ENCODE peak calls at places on chromosomes 2 and 18, in four cellular contexts. One of them, this sample, is unnamed.

GRCh38 chr2:85888020-85888744 is 608 bp downstream of the ST3GAL5 start:
- DNase-seq in neural crest cell: no peak
- DNase-seq in CD4-positive, alpha-beta T cell: peak
- DNase-seq in ovary: no peak
- DNase-seq in this sample: no peak

GRCh38 chr18:76493213-76494107 is 1.6 kb downstream of the ZNF516 start:
- DNase-seq in CD4-positive, alpha-beta T cell: no peak
- DNase-seq in ovary: peak
- DNase-seq in neural crest cell: peak
- DNase-seq in this sample: peak

GRCh38 chr2:168494190-168494711 is 38.2 kb downstream of the CERS6 start:
- DNase-seq in CD4-positive, alpha-beta T cell: no peak
- DNase-seq in neural crest cell: peak
- DNase-seq in ovary: no peak
- DNase-seq in this sample: peak

GRCh38 chr2:238855299-238855698 is 7.4 kb downstream of the TWIST2 start:
- DNase-seq in neural crest cell: no peak
- DNase-seq in ovary: no peak
- DNase-seq in CD4-positive, alpha-beta T cell: no peak
- DNase-seq in this sample: no peak

GRCh38 chr2:149333636-149334035 is 3.2 kb downstream of the LYPD6 start:
- DNase-seq in ovary: no peak
- DNase-seq in neural crest cell: no peak
- DNase-seq in CD4-positive, alpha-beta T cell: no peak
- DNase-seq in this sample: no peak

GRCh38 chr2:113264713-113265403 is 13.9 kb downstream of the PAX8 start:
- DNase-seq in ovary: no peak
- DNase-seq in CD4-positive, alpha-beta T cell: no peak
- DNase-seq in neural crest cell: no peak
- DNase-seq in this sample: no peak

GRCh38 chr18:9824474-9824832 is 61.3 kb upstream of the TXNDC2 start:
- DNase-seq in neural crest cell: no peak
- DNase-seq in CD4-positive, alpha-beta T cell: no peak
- DNase-seq in ovary: no peak
- DNase-seq in this sample: no peak

GRCh38 chr18:28584726-28585125 is 407.8 kb upstream of the CDH2 start:
- DNase-seq in neural crest cell: no peak
- DNase-seq in ovary: no peak
- DNase-seq in CD4-positive, alpha-beta T cell: no peak
- DNase-seq in this sample: peak

GRCh38 chr2:84888401-84889276 is 7.8 kb upstream of the TRABD2A start:
- DNase-seq in CD4-positive, alpha-beta T cell: peak
- DNase-seq in ovary: no peak
- DNase-seq in neural crest cell: no peak
- DNase-seq in this sample: no peak

GRCh38 chr2:191932261-191932660 is 85.4 kb upstream of the CAVIN2 start:
- DNase-seq in CD4-positive, alpha-beta T cell: no peak
- DNase-seq in ovary: no peak
- DNase-seq in neural crest cell: no peak
- DNase-seq in this sample: no peak

GRCh38 chr2:7792031-7792651 is 874.9 kb downstream of the RNF144A start:
- DNase-seq in neural crest cell: no peak
- DNase-seq in CD4-positive, alpha-beta T cell: no peak
- DNase-seq in ovary: no peak
- DNase-seq in this sample: no peak

GRCh38 chr2:231047270-231047921 is 9.3 kb upstream of the PSMD1 start:
- DNase-seq in neural crest cell: peak
- DNase-seq in ovary: no peak
- DNase-seq in CD4-positive, alpha-beta T cell: no peak
- DNase-seq in this sample: no peak

GRCh38 chr2:136502660-136503059 is 262.7 kb upstream of the THSD7B start:
- DNase-seq in CD4-positive, alpha-beta T cell: no peak
- DNase-seq in neural crest cell: no peak
- DNase-seq in ovary: no peak
- DNase-seq in this sample: no peak

GRCh38 chr2:74188018-74188601 is 9.4 kb upstream of the MOB1A start:
- DNase-seq in neural crest cell: no peak
- DNase-seq in ovary: no peak
- DNase-seq in CD4-positive, alpha-beta T cell: no peak
- DNase-seq in this sample: no peak

GRCh38 chr2:171069286-171069956 is 91.3 kb downstream of the TLK1 start:
- DNase-seq in neural crest cell: no peak
- DNase-seq in CD4-positive, alpha-beta T cell: no peak
- DNase-seq in ovary: no peak
- DNase-seq in this sample: no peak

GRCh38 chr18:38422216-38422615 is 856.6 kb upstream of the CELF4 start:
- DNase-seq in ovary: no peak
- DNase-seq in neural crest cell: no peak
- DNase-seq in CD4-positive, alpha-beta T cell: no peak
- DNase-seq in this sample: no peak

GRCh38 chr2:134411279-134411827 is 157.5 kb downstream of the MGAT5 start:
- DNase-seq in neural crest cell: no peak
- DNase-seq in CD4-positive, alpha-beta T cell: no peak
- DNase-seq in ovary: no peak
- DNase-seq in this sample: no peak

GRCh38 chr2:199833525-199833924 is 17.5 kb downstream of the FTCDNL1 start:
- DNase-seq in CD4-positive, alpha-beta T cell: no peak
- DNase-seq in ovary: no peak
- DNase-seq in neural crest cell: no peak
- DNase-seq in this sample: no peak

GRCh38 chr2:186806591-186806990 is 42.4 kb downstream of the ZSWIM2 start:
- DNase-seq in ovary: no peak
- DNase-seq in neural crest cell: no peak
- DNase-seq in CD4-positive, alpha-beta T cell: no peak
- DNase-seq in this sample: no peak

GRCh38 chr2:179235463-179236108 is 29.0 kb downstream of the SESTD1 start:
- DNase-seq in ovary: no peak
- DNase-seq in neural crest cell: no peak
- DNase-seq in CD4-positive, alpha-beta T cell: no peak
- DNase-seq in this sample: no peak

GRCh38 chr18:28174181-28174906 is 2.6 kb downstream of the CDH2 start:
- DNase-seq in neural crest cell: no peak
- DNase-seq in CD4-positive, alpha-beta T cell: no peak
- DNase-seq in ovary: no peak
- DNase-seq in this sample: no peak

GRCh38 chr2:219783551-219783950 is 156.1 kb downstream of the SLC4A3 start:
- DNase-seq in CD4-positive, alpha-beta T cell: no peak
- DNase-seq in neural crest cell: no peak
- DNase-seq in ovary: no peak
- DNase-seq in this sample: no peak

GRCh38 chr2:101518470-101519172 is 43.7 kb upstream of the RFX8 start:
- DNase-seq in neural crest cell: peak
- DNase-seq in CD4-positive, alpha-beta T cell: no peak
- DNase-seq in ovary: peak
- DNase-seq in this sample: peak

GRCh38 chr2:200179201-200179600 is 127.3 kb upstream of the SPATS2L start:
- DNase-seq in neural crest cell: no peak
- DNase-seq in CD4-positive, alpha-beta T cell: no peak
- DNase-seq in ovary: no peak
- DNase-seq in this sample: no peak

GRCh38 chr2:66845307-66845706 is 410.4 kb downstream of the MEIS1 start:
- DNase-seq in neural crest cell: no peak
- DNase-seq in ovary: no peak
- DNase-seq in CD4-positive, alpha-beta T cell: no peak
- DNase-seq in this sample: no peak

GRCh38 chr2:239192975-239193374 is 207.8 kb downstream of the HDAC4 start:
- DNase-seq in ovary: no peak
- DNase-seq in CD4-positive, alpha-beta T cell: no peak
- DNase-seq in neural crest cell: no peak
- DNase-seq in this sample: no peak

GRCh38 chr2:99337931-99338580 is 867 bp downstream of the EIF5B start:
- DNase-seq in CD4-positive, alpha-beta T cell: no peak
- DNase-seq in ovary: no peak
- DNase-seq in neural crest cell: no peak
- DNase-seq in this sample: no peak

GRCh38 chr2:186573528-186573927 is 16.3 kb upstream of the ITGAV start:
- DNase-seq in CD4-positive, alpha-beta T cell: no peak
- DNase-seq in ovary: no peak
- DNase-seq in neural crest cell: no peak
- DNase-seq in this sample: no peak

GRCh38 chr2:123993728-123994323 is 31.3 kb upstream of the CNTNAP5 start:
- DNase-seq in ovary: no peak
- DNase-seq in CD4-positive, alpha-beta T cell: no peak
- DNase-seq in neural crest cell: peak
- DNase-seq in this sample: peak

GRCh38 chr2:10524841-10525572 is 76.9 kb upstream of the ODC1 start:
- DNase-seq in CD4-positive, alpha-beta T cell: no peak
- DNase-seq in neural crest cell: no peak
- DNase-seq in ovary: no peak
- DNase-seq in this sample: no peak

GRCh38 chr2:209425082-209426071 is 1.5 kb downstream of the MAP2 start:
- DNase-seq in ovary: no peak
- DNase-seq in neural crest cell: peak
- DNase-seq in CD4-positive, alpha-beta T cell: no peak
- DNase-seq in this sample: peak

GRCh38 chr2:190618030-190618429 is 30.9 kb upstream of the NAB1 start:
- DNase-seq in CD4-positive, alpha-beta T cell: no peak
- DNase-seq in neural crest cell: no peak
- DNase-seq in ovary: no peak
- DNase-seq in this sample: no peak

GRCh38 chr2:219331560-219332213 is 857 bp downstream of the RESP18 start:
- DNase-seq in ovary: no peak
- DNase-seq in CD4-positive, alpha-beta T cell: no peak
- DNase-seq in neural crest cell: peak
- DNase-seq in this sample: peak

GRCh38 chr2:27527182-27527581 is 30.5 kb downstream of the GCKR start:
- DNase-seq in neural crest cell: no peak
- DNase-seq in ovary: no peak
- DNase-seq in CD4-positive, alpha-beta T cell: no peak
- DNase-seq in this sample: no peak

GRCh38 chr2:126531029-126531428 is 124.9 kb upstream of the GYPC start:
- DNase-seq in neural crest cell: no peak
- DNase-seq in ovary: no peak
- DNase-seq in CD4-positive, alpha-beta T cell: no peak
- DNase-seq in this sample: no peak

GRCh38 chr18:22439447-22439846 is 21.7 kb upstream of the CTAGE1 start:
- DNase-seq in CD4-positive, alpha-beta T cell: no peak
- DNase-seq in neural crest cell: no peak
- DNase-seq in ovary: no peak
- DNase-seq in this sample: no peak

GRCh38 chr2:227939271-227940027 is 68.0 kb downstream of the DAW1 start:
- DNase-seq in ovary: no peak
- DNase-seq in neural crest cell: peak
- DNase-seq in CD4-positive, alpha-beta T cell: no peak
- DNase-seq in this sample: peak

GRCh38 chr2:238925281-238925680 is 77.4 kb downstream of the TWIST2 start:
- DNase-seq in ovary: no peak
- DNase-seq in neural crest cell: no peak
- DNase-seq in CD4-positive, alpha-beta T cell: no peak
- DNase-seq in this sample: no peak

GRCh38 chr2:150410809-150411208 is 76.7 kb downstream of the RND3 start:
- DNase-seq in CD4-positive, alpha-beta T cell: no peak
- DNase-seq in neural crest cell: no peak
- DNase-seq in ovary: no peak
- DNase-seq in this sample: peak

GRCh38 chr2:161414385-161415040 is 1.6 kb upstream of the TBR1 start:
- DNase-seq in CD4-positive, alpha-beta T cell: no peak
- DNase-seq in ovary: no peak
- DNase-seq in neural crest cell: peak
- DNase-seq in this sample: peak
- TF ChIP-seq CTCF in CD4-positive, alpha-beta T cell: no peak
- TF ChIP-seq CTCF in ovary: no peak
- TF ChIP-seq CTCF in neural crest cell: peak
- TF ChIP-seq CTCF in this sample: no peak

GRCh38 chr18:63017977-63018376 is 301.6 kb downstream of the BCL2 start:
- DNase-seq in neural crest cell: no peak
- DNase-seq in CD4-positive, alpha-beta T cell: no peak
- DNase-seq in ovary: no peak
- DNase-seq in this sample: no peak

GRCh38 chr18:63016270-63016669 is 300.9 kb downstream of the PHLPP1 start:
- DNase-seq in ovary: peak
- DNase-seq in CD4-positive, alpha-beta T cell: peak
- DNase-seq in neural crest cell: peak
- DNase-seq in this sample: peak
- TF ChIP-seq CTCF in ovary: peak
- TF ChIP-seq CTCF in CD4-positive, alpha-beta T cell: peak
- TF ChIP-seq CTCF in neural crest cell: peak
- TF ChIP-seq CTCF in this sample: peak

DNA sequence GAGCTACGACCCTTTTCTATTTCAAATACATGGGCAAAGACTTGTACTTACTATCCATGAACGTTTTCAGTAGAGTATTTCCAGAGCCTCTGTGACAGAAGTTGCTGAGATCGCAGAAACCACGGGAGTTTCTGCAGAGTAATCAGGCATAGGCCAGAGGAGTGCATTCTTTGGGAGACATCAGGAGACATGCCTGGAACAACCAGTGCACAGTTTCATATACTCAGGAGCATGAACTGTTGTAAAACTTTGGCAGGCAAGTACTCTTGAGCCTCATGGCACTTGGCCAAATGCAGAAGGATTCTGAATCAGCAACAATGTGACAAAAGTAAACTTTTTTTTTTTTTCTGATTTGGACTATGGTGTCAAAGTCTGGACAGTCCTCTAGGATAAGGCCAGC is 307.1 kb downstream of the GRB14 start:
- DNase-seq in neural crest cell: no peak
- DNase-seq in ovary: no peak
- DNase-seq in CD4-positive, alpha-beta T cell: no peak
- DNase-seq in this sample: no peak
- TF ChIP-seq CTCF in neural crest cell: no peak
- TF ChIP-seq CTCF in ovary: no peak
- TF ChIP-seq CTCF in CD4-positive, alpha-beta T cell: no peak
- TF ChIP-seq CTCF in this sample: no peak

DNA sequence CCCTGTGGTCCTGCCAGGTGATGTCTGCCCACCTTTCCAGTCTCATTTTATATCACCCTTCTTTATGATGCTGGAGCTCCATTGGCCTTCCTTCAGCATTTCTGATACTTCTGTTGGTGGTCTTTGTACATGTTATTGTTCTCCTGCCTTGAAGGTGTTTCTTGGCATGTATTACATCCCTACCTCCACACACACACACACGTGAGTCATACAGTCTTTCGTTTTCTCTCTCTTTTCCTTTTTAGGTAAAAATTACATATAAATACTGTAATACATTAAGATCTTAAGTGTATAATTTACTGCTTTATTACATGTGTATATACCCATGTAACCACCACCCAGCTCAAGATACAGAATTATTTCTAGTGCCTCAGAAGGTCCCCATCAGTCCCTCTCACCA is 10.2 kb upstream of the ADGRF3 start:
- DNase-seq in ovary: no peak
- DNase-seq in CD4-positive, alpha-beta T cell: no peak
- DNase-seq in neural crest cell: no peak
- DNase-seq in this sample: no peak
- TF ChIP-seq CTCF in ovary: no peak
- TF ChIP-seq CTCF in CD4-positive, alpha-beta T cell: no peak
- TF ChIP-seq CTCF in neural crest cell: no peak
- TF ChIP-seq CTCF in this sample: no peak

This sample was measured in nephron progenitor cell.